ENCODE peak calls at places on chromosome 1, in seven cellular contexts. C is fibroblast of mammary gland, Y is T-helper 22 cell, Z is NCI-H2081, V is HFF-Myc, U is EL, O is left lung. W is an unnamed sample.

GRCh38 chr1:16386454-16387113 is 19.5 kb downstream of the SZRD1 start:
- DNase-seq in V (peak), Z (no peak), U (peak), O (no peak), C (peak), Y (no peak), W (peak)

GRCh38 chr1:151635479-151636072 is 23.7 kb downstream of the SNX27 start:
- DNase-seq in U (peak), Y (no peak), O (no peak), V (no peak), Z (no peak), C (no peak), W (no peak)

GRCh38 chr1:236532850-236533249 is 9.1 kb downstream of the LGALS8 start:
- DNase-seq in Y (no peak), C (no peak), O (no peak), V (no peak), U (no peak), Z (no peak), W (no peak)

GRCh38 chr1:118325545-118326225 is 140.7 kb upstream of the SPAG17 start:
- DNase-seq in O (no peak), U (no peak), V (no peak), Z (no peak), C (peak), Y (no peak), W (peak)

GRCh38 chr1:226939439-226940028 is 560 bp upstream of the COQ8A start:
- DNase-seq in O (peak), U (peak), V (no peak), Y (peak), C (no peak), Z (peak), W (peak)

GRCh38 chr1:6027591-6027990 is 18.1 kb upstream of the KCNAB2 start:
- DNase-seq in C (no peak), Y (no peak), O (no peak), V (no peak), U (no peak), Z (no peak), W (no peak)

GRCh38 chr1:48493970-48494769 is 22.2 kb upstream of the SPATA6 start:
- DNase-seq in Z (no peak), O (no peak), V (peak), U (peak), Y (no peak), C (peak), W (peak)

GRCh38 chr1:178076607-178077006 is 17.3 kb upstream of the RASAL2 start:
- DNase-seq in V (no peak), C (no peak), U (no peak), Z (no peak), O (no peak), Y (no peak), W (no peak)

GRCh38 chr1:112633628-112634027 is 14.0 kb downstream of the CAPZA1 start:
- DNase-seq in C (no peak), O (no peak), Z (no peak), V (no peak), Y (no peak), U (no peak), W (no peak)

GRCh38 chr1:161077426-161077825 is 7.7 kb upstream of the ARHGAP30 start:
- DNase-seq in U (no peak), V (no peak), C (no peak), Z (no peak), O (no peak), Y (no peak), W (no peak)

W was measured in foreskin keratinocyte.